ENCODE peak calls at places on chromosome 16, in nine cellular contexts. D, S, G, B, M, V, O, A and P are unnamed samples.

GRCh38 chr16:82695806-82696205 is 69.0 kb downstream of the CDH13 start:
- DNase-seq in O (no peak), A (no peak), D (no peak), V (no peak), M (no peak), G (no peak), B (no peak), S (no peak), P (no peak)

GRCh38 chr16:11964761-11965539 is at the start of gene TNFRSF17:
- DNase-seq in M (no peak), G (no peak), S (no peak), A (no peak), B (peak; percentile 71), V (no peak), O (no peak), D (no peak), P (peak; percentile 32)

GRCh38 chr16:67606632-67607031 is 38.3 kb upstream of the CARMIL2 start:
- DNase-seq in B (no peak), M (no peak), A (no peak), D (no peak), O (no peak), S (no peak), V (no peak), G (no peak), P (no peak)

GRCh38 chr16:12646098-12646489 is 157.6 kb downstream of the CPPED1 start:
- DNase-seq in G (no peak), B (no peak), M (no peak), O (no peak), A (no peak), S (no peak), D (no peak), V (no peak), P (no peak)

GRCh38 chr16:14958970-14959369 is 15.9 kb upstream of the PDXDC1 start:
- DNase-seq in G (no peak), A (no peak), M (peak; percentile 18), V (no peak), D (no peak), O (no peak), B (no peak), S (peak; percentile 10), P (no peak)

GRCh38 chr16:75109732-75110243 is 6.8 kb downstream of the LDHD start:
- DNase-seq in G (no peak), S (no peak), V (no peak), A (peak; percentile 92), M (no peak), D (no peak), O (no peak), B (peak; percentile 23), P (no peak)

GRCh38 chr16:67399218-67399733 is 6.0 kb upstream of the TPPP3 start:
- DNase-seq in G (no peak), O (no peak), M (no peak), D (no peak), A (peak; percentile 65), B (peak; percentile 85), V (no peak), S (peak; percentile 90), P (peak; percentile 23)

GRCh38 chr16:87702325-87702811 is 63.4 kb downstream of the KLHDC4 start:
- DNase-seq in O (no peak), B (peak; percentile 85), A (no peak), S (peak; percentile 95), G (no peak), D (no peak), M (peak; percentile 65), V (no peak), P (peak; percentile 89)

GRCh38 chr16:53841884-53842283 is 137.9 kb downstream of the FTO start:
- DNase-seq in A (no peak), B (no peak), V (no peak), M (no peak), G (no peak), O (no peak), S (no peak), D (no peak), P (no peak)

GRCh38 chr16:84532299-84532724 is 27.9 kb upstream of the MEAK7 start:
- DNase-seq in G (no peak), D (peak; percentile 47), M (no peak), B (no peak), O (peak; percentile 75), S (peak; percentile 77), V (peak; percentile 62), A (peak; percentile 71), P (no peak)

GRCh38 chr16:10589106-10589505 is 8.7 kb upstream of the EMP2 start:
- DNase-seq in D (no peak), S (no peak), M (no peak), V (no peak), B (no peak), G (no peak), O (no peak), A (no peak), P (no peak)

GRCh38 chr16:50781518-50781917 is 39.6 kb downstream of the CYLD start:
- DNase-seq in D (no peak), G (no peak), M (no peak), S (no peak), V (no peak), B (no peak), O (no peak), A (no peak), P (no peak)

GRCh38 chr16:22670551-22670970 is 143.4 kb upstream of the HS3ST2 start:
- DNase-seq in A (no peak), O (no peak), S (peak; percentile 100), B (peak; percentile 66), M (peak; percentile 74), D (no peak), V (no peak), G (no peak), P (peak; percentile 18)

GRCh38 chr16:74297296-74297665 is 667 bp downstream of the PSMD7 start:
- DNase-seq in G (no peak), S (peak; percentile 33), B (peak; percentile 28), A (peak; percentile 32), M (peak; percentile 43), D (no peak), V (no peak), O (peak; percentile 64), P (peak; percentile 18)

GRCh38 chr16:11824362-11824761 is 27.0 kb downstream of the RSL1D1 start:
- DNase-seq in O (no peak), S (no peak), V (peak; percentile 58), G (no peak), M (peak; percentile 25), A (peak; percentile 54), D (peak; percentile 48), B (no peak), P (no peak)

GRCh38 chr16:58367252-58367651 is 25.0 kb upstream of the GINS3 start:
- DNase-seq in A (no peak), V (no peak), B (no peak), O (no peak), M (no peak), D (no peak), G (no peak), S (no peak), P (no peak)

GRCh38 chr16:84453061-84453752 is 51.3 kb downstream of the MEAK7 start:
- DNase-seq in D (no peak), B (no peak), O (no peak), M (no peak), S (no peak), G (no peak), A (no peak), V (no peak), P (no peak)

GRCh38 chr16:80063028-80063767 is 462.7 kb upstream of the MAF start:
- DNase-seq in B (no peak), M (no peak), A (no peak), D (no peak), S (no peak), O (no peak), V (peak; percentile 20), G (no peak), P (no peak)

GRCh38 chr16:4660454-4661007 is 32.8 kb upstream of the NUDT16L1 start:
- DNase-seq in G (no peak), M (no peak), V (peak; percentile 72), A (peak; percentile 64), S (no peak), O (peak; percentile 78), B (peak; percentile 85), D (peak; percentile 77), P (peak; percentile 59)

GRCh38 chr16:81693047-81693446 is 86.0 kb upstream of the PLCG2 start:
- DNase-seq in O (no peak), M (no peak), G (no peak), D (no peak), A (no peak), V (no peak), S (no peak), B (no peak), P (no peak)

GRCh38 chr16:24534634-24535033 is 4.7 kb upstream of the RBBP6 start:
- DNase-seq in V (no peak), S (no peak), D (no peak), A (no peak), O (no peak), G (no peak), B (no peak), M (no peak), P (no peak)

GRCh38 chr16:56349711-56350161 is 75.6 kb downstream of the AMFR start:
- DNase-seq in G (no peak), D (no peak), M (no peak), B (no peak), S (no peak), V (no peak), O (no peak), A (peak; percentile 17), P (no peak)

GRCh38 chr16:89422905-89423630 is 67.3 kb downstream of the ANKRD11 start:
- DNase-seq in A (no peak), S (no peak), V (no peak), G (no peak), D (no peak), M (no peak), B (peak; percentile 70), O (no peak), P (peak; percentile 59)

GRCh38 chr16:3509470-3509928 is 8.7 kb downstream of the CLUAP1 start:
- DNase-seq in G (no peak), D (no peak), O (peak; percentile 46), B (no peak), V (peak; percentile 38), A (no peak), M (no peak), S (no peak), P (no peak)

GRCh38 chr16:66427871-66428681 is 981 bp downstream of the BEAN1 start:
- DNase-seq in V (no peak), D (no peak), O (no peak), B (no peak), A (no peak), M (no peak), S (peak; percentile 42), G (no peak), P (no peak)

GRCh38 chr16:46789499-46790414 is 41.2 kb downstream of the C16orf87 start:
- DNase-seq in O (peak; percentile 88), M (peak; percentile 83), S (peak; percentile 93), B (peak; percentile 87), A (peak; percentile 87), V (peak; percentile 82), D (peak; percentile 82), G (no peak), P (peak; percentile 80)

GRCh38 chr16:68401871-68402747 is 46.2 kb downstream of the SMPD3 start:
- DNase-seq in V (no peak), D (no peak), O (no peak), B (no peak), M (no peak), A (no peak), S (no peak), G (no peak), P (no peak)

GRCh38 chr16:61829631-61830030 is 206.6 kb downstream of the CDH8 start:
- DNase-seq in D (no peak), B (no peak), A (no peak), V (no peak), O (no peak), G (no peak), S (no peak), M (no peak), P (no peak)

GRCh38 chr16:25464058-25464457 is 206.4 kb upstream of the ZKSCAN2 start:
- DNase-seq in S (no peak), M (no peak), D (no peak), O (no peak), V (no peak), B (no peak), G (no peak), A (no peak), P (no peak)

GRCh38 chr16:78866556-78866955 is 734.0 kb downstream of the MAF start:
- DNase-seq in G (no peak), A (no peak), B (no peak), M (no peak), O (no peak), D (no peak), V (no peak), S (no peak), P (no peak)

GRCh38 chr16:47774661-47775060 is 313.5 kb downstream of the PHKB start:
- DNase-seq in O (no peak), B (no peak), A (no peak), V (peak; percentile 58), M (no peak), S (no peak), D (no peak), G (no peak), P (no peak)